ENCODE peak calls at places on chromosomes 4 and X, in six cellular contexts. C is posterior cingulate gyrus; G is caudate nucleus; I is amniotic epithelial cell; E is NCI-H510A; Y is activated CD4-positive, alpha-beta memory T cell treated with anti-CD3 and anti-CD28 coated beads, Interleukin-2, amount 10 ng/mL, durations not matched to agents 7 days and 5 days. X is an unnamed sample.

GRCh38 chr4:98970386-98970785 is 25.1 kb upstream of the METAP1 start:
- DNase-seq in G (no peak), E (no peak), I (no peak), Y (no peak), C (no peak), X (no peak)

GRCh38 chr4:121680571-121680970 is 16.2 kb downstream of the ANXA5 start:
- DNase-seq in Y (no peak), C (no peak), E (no peak), I (no peak), G (no peak), X (no peak)

GRCh38 chr4:178264001-178264400 is 821.8 kb upstream of the AGA start:
- DNase-seq in C (no peak), G (no peak), Y (no peak), I (no peak), E (no peak), X (no peak)

GRCh38 chrX:71366674-71367256 is 608 bp downstream of the TAF1 start:
- DNase-seq in G (no peak), Y (peak), E (no peak), C (no peak), I (peak), X (peak)

GRCh38 chrX:1598021-1598875 is 6.8 kb downstream of the AKAP17A start:
- DNase-seq in E (no peak), C (no peak), G (no peak), Y (no peak), I (no peak), X (no peak)

GRCh38 chr4:102663073-102663472 is 97.7 kb downstream of the MANBA start:
- DNase-seq in E (no peak), I (peak), C (no peak), Y (no peak), G (no peak), X (no peak)

GRCh38 chrX:99117011-99117410 is 1293.1 kb downstream of the PCDH19 start:
- DNase-seq in G (no peak), Y (no peak), I (no peak), C (no peak), E (no peak), X (no peak)

GRCh38 chrX:53813663-53814440 is 127.3 kb upstream of the HUWE1 start:
- DNase-seq in Y (no peak), E (no peak), G (no peak), I (no peak), C (no peak), X (no peak)

GRCh38 chr4:17544831-17545234 is 29.9 kb downstream of the CLRN2 start:
- DNase-seq in C (no peak), E (peak), Y (no peak), G (peak), I (no peak), X (peak)

GRCh38 chrX:136192839-136193414 is 45.6 kb downstream of the FHL1 start:
- DNase-seq in I (peak), Y (no peak), C (no peak), E (no peak), G (no peak), X (no peak)

GRCh38 chrX:65528705-65529340 is 5.8 kb downstream of the LAS1L start:
- DNase-seq in C (no peak), G (peak), I (no peak), Y (peak), E (no peak), X (peak)

GRCh38 chr4:187961171-187961570 is 34.4 kb upstream of the ZFP42 start:
- DNase-seq in I (no peak), E (no peak), Y (no peak), C (no peak), G (no peak), X (no peak)

GRCh38 chr4:87204559-87204958 is 15.9 kb downstream of the KLHL8 start:
- DNase-seq in G (no peak), E (no peak), Y (no peak), I (peak), C (no peak), X (no peak)

GRCh38 chrX:54785901-54786300 is 12.2 kb downstream of the ITIH6 start:
- DNase-seq in Y (peak), C (no peak), G (no peak), I (peak), E (no peak), X (peak)

GRCh38 chrX:39903343-39903742 is 194.4 kb downstream of the BCOR start:
- DNase-seq in C (no peak), Y (no peak), G (no peak), I (peak), E (no peak), X (no peak)

GRCh38 chr4:75302648-75303047 is 211.6 kb downstream of the RCHY1 start:
- DNase-seq in I (no peak), C (no peak), Y (no peak), G (no peak), E (no peak), X (no peak)

GRCh38 chr4:48692897-48693296 is 87.2 kb downstream of the FRYL start:
- DNase-seq in I (no peak), E (no peak), C (no peak), G (no peak), Y (no peak), X (no peak)

GRCh38 chr4:75830906-75831305 is 71.3 kb downstream of the PPEF2 start:
- DNase-seq in E (no peak), Y (no peak), G (no peak), I (peak), C (no peak), X (no peak)

GRCh38 chrX:15143050-15143824 is 126.6 kb downstream of the ASB9 start:
- DNase-seq in Y (peak), G (peak), E (no peak), C (peak), I (peak), X (peak)

GRCh38 chrX:151790421-151791160 is 56.0 kb downstream of the CNGA2 start:
- DNase-seq in Y (no peak), I (peak), G (no peak), E (no peak), C (no peak), X (no peak)

GRCh38 chr4:83316459-83317170 is 18.0 kb downstream of the HPSE start:
- DNase-seq in I (no peak), G (no peak), E (no peak), Y (no peak), C (no peak), X (no peak)

GRCh38 chr4:2971275-2971674 is 7.9 kb downstream of the GRK4 start:
- DNase-seq in E (no peak), C (no peak), I (no peak), Y (no peak), G (no peak), X (no peak)

GRCh38 chr4:24042094-24042493 is 152.2 kb upstream of the PPARGC1A start:
- DNase-seq in Y (no peak), I (peak), G (no peak), C (no peak), E (no peak), X (no peak)

GRCh38 chr4:105765690-105766407 is 57.3 kb downstream of the GSTCD start:
- DNase-seq in E (no peak), Y (no peak), I (peak), G (no peak), C (no peak), X (peak)

GRCh38 chrX:113009837-113010236 is 169.2 kb upstream of the AMOT start:
- DNase-seq in E (no peak), G (no peak), Y (no peak), I (no peak), C (no peak), X (no peak)

GRCh38 chr4:154044118-154044517 is 255.2 kb upstream of the SFRP2 start:
- DNase-seq in C (no peak), E (no peak), I (no peak), G (no peak), Y (no peak), X (no peak)

GRCh38 chrX:24014388-24015018 is 12.5 kb downstream of the KLHL15 start:
- DNase-seq in C (no peak), I (peak), G (no peak), Y (peak), E (no peak), X (no peak)

GRCh38 chr4:173448919-173449641 is 50.2 kb upstream of the SCRG1 start:
- DNase-seq in Y (no peak), G (no peak), I (peak), E (peak), C (no peak), X (peak)

GRCh38 chrX:112356031-112356430 is 273.5 kb upstream of the TRPC5 start:
- DNase-seq in E (no peak), C (no peak), I (no peak), G (no peak), Y (no peak), X (no peak)

GRCh38 chrX:7147978-7148824 is at the start of gene PUDP:
- DNase-seq in Y (peak), E (peak), C (peak), I (peak), G (peak), X (peak)

GRCh38 chr4:164203476-164203875 is 550.5 kb upstream of the SMIM31 start:
- DNase-seq in Y (no peak), G (no peak), E (no peak), C (no peak), I (no peak), X (no peak)

GRCh38 chr4:169079942-169080827 is 70.1 kb upstream of the CBR4 start:
- DNase-seq in Y (no peak), G (no peak), E (no peak), C (no peak), I (peak), X (no peak)

GRCh38 chrX:39855748-39856129 is 242.0 kb downstream of the BCOR start:
- DNase-seq in E (peak), G (no peak), C (no peak), Y (peak), I (no peak), X (peak)

GRCh38 chrX:50075630-50076349 is 125.0 kb downstream of the AKAP4 start:
- DNase-seq in C (no peak), E (no peak), Y (no peak), I (no peak), G (no peak), X (no peak)

GRCh38 chr4:119652978-119653377 is 24.4 kb upstream of the PDE5A start:
- DNase-seq in G (no peak), E (no peak), Y (no peak), I (no peak), C (no peak), X (no peak)

GRCh38 chr4:109113511-109113910 is 188.9 kb downstream of the COL25A1 start:
- DNase-seq in C (no peak), G (no peak), E (no peak), Y (no peak), I (peak), X (no peak)

GRCh38 chr4:91826186-91826585 is 477.6 kb upstream of the GRID2 start:
- DNase-seq in G (no peak), E (no peak), I (peak), Y (no peak), C (no peak), X (no peak)

GRCh38 chr4:174383783-174384182 is 100.1 kb downstream of the CEP44 start:
- DNase-seq in E (no peak), C (no peak), I (no peak), G (no peak), Y (no peak), X (no peak)

X was measured in NCI-H69.